ENCODE peak calls at places on chromosome 10, in nine cellular contexts. B is HEK293T; Q is A549; P is ureter; L is stimulated activated CD4-positive, alpha-beta T cell treated with anti-CD3 and anti-CD28 coated beads, TNF-alpha, amount 100 ng/mL, for 24 hours; D is activated CD4-positive, alpha-beta T cell treated with anti-CD3 and anti-CD28 coated beads, Interleukin-2, amount 50 U/mL, for 24 hours; V is HFF-Myc; O is HT1080; R is mucosa of gallbladder. K is an unnamed sample.

GRCh38 chr10:52351911-52352310 is 37.8 kb downstream of the DKK1 start:
- DNase-seq in B (no peak), Q (no peak), P (no peak), L (no peak), D (no peak), V (no peak), O (no peak), R (no peak), K (no peak)

GRCh38 chr10:11437391-11438241 is 173.8 kb downstream of the USP6NL start:
- DNase-seq in B (no peak), Q (no peak), P (no peak), L (no peak), D (no peak), V (no peak), O (no peak), R (no peak), K (no peak)

GRCh38 chr10:12583891-12584595 is 234.7 kb downstream of the CAMK1D start:
- DNase-seq in B (no peak), Q (no peak), P (no peak), L (no peak), D (no peak), V (no peak), O (no peak), R (no peak), K (no peak)

GRCh38 chr10:71644307-71645180 is 75.0 kb downstream of the C10orf105 start:
- DNase-seq in B (no peak), Q (no peak), P (no peak), L (no peak), D (no peak), V (no peak), O (no peak), R (no peak), K (no peak)

GRCh38 chr10:11636761-11637166 is 25.3 kb upstream of the USP6NL start:
- DNase-seq in B (no peak), Q (no peak), P (no peak), L (no peak), D (no peak), V (no peak), O (no peak), R (no peak), K (no peak)

GRCh38 chr10:67079126-67079525 is 153.3 kb downstream of the LRRTM3 start:
- DNase-seq in B (no peak), Q (no peak), P (no peak), L (no peak), D (no peak), V (no peak), O (no peak), R (no peak), K (no peak)

GRCh38 chr10:26391701-26392695 is 46.1 kb upstream of the APBB1IP start:
- DNase-seq in B (no peak), Q (no peak), P (no peak), L (no peak), D (no peak), V (no peak), O (no peak), R (no peak), K (no peak)

GRCh38 chr10:14659626-14660196 is 115.0 kb downstream of the FAM107B start:
- DNase-seq in B (no peak), Q (no peak), P (no peak), L (peak; percentile 32), D (peak; percentile 47), V (no peak), O (no peak), R (no peak), K (peak; percentile 59)

GRCh38 chr10:128125416-128125943 is 743 bp downstream of the MKI67 start:
- DNase-seq in B (no peak), Q (no peak), P (no peak), L (no peak), D (peak; percentile 7), V (no peak), O (no peak), R (no peak), K (no peak)

GRCh38 chr10:46544989-46545791 is 11.3 kb downstream of the GPRIN2 start:
- DNase-seq in B (no peak), Q (peak; percentile 89), P (peak; percentile 46), L (no peak), D (no peak), V (no peak), O (no peak), R (no peak), K (no peak)

GRCh38 chr10:52128056-52128683 is 185.9 kb upstream of the DKK1 start:
- DNase-seq in B (peak; percentile 41), Q (no peak), P (no peak), L (no peak), D (no peak), V (no peak), O (no peak), R (no peak), K (no peak)

GRCh38 chr10:97854735-97855134 is 5.1 kb downstream of the GOLGA7B start:
- DNase-seq in B (no peak), Q (no peak), P (no peak), L (no peak), D (no peak), V (no peak), O (peak; percentile 44), R (no peak), K (no peak)

GRCh38 chr10:132637477-132638129 is 100.0 kb downstream of the INPP5A start:
- DNase-seq in B (peak; percentile 81), Q (peak; percentile 93), P (no peak), L (no peak), D (peak; percentile 13), V (peak; percentile 54), O (peak; percentile 73), R (no peak), K (no peak)

GRCh38 chr10:51156913-51157312 is 82.6 kb downstream of the PRKG1 start:
- DNase-seq in B (no peak), Q (no peak), P (no peak), L (no peak), D (no peak), V (peak; percentile 69), O (peak; percentile 56), R (no peak), K (no peak)

GRCh38 chr10:112141297-112141696 is 42.3 kb downstream of the GPAM start:
- DNase-seq in B (no peak), Q (no peak), P (no peak), L (no peak), D (no peak), V (no peak), O (no peak), R (no peak), K (no peak)

GRCh38 chr10:55786461-55786860 is 574.6 kb downstream of the ZWINT start:
- DNase-seq in B (no peak), Q (no peak), P (no peak), L (no peak), D (no peak), V (no peak), O (no peak), R (no peak), K (no peak)

GRCh38 chr10:52566471-52567246 is 205.9 kb downstream of the MBL2 start:
- DNase-seq in B (peak; percentile 28), Q (peak; percentile 32), P (no peak), L (no peak), D (no peak), V (no peak), O (peak; percentile 42), R (no peak), K (no peak)

GRCh38 chr10:34861293-34862004 is 46.4 kb upstream of the PARD3 start:
- DNase-seq in B (peak; percentile 36), Q (peak; percentile 21), P (no peak), L (no peak), D (no peak), V (no peak), O (no peak), R (peak; percentile 17), K (no peak)

GRCh38 chr10:63798599-63799498 is 277.6 kb downstream of the REEP3 start:
- DNase-seq in B (no peak), Q (no peak), P (peak; percentile 73), L (no peak), D (no peak), V (peak; percentile 27), O (peak; percentile 87), R (peak; percentile 75), K (no peak)

GRCh38 chr10:91589015-91589655 is 43.7 kb downstream of the PPP1R3C start:
- DNase-seq in B (no peak), Q (no peak), P (peak; percentile 71), L (no peak), D (no peak), V (no peak), O (no peak), R (peak; percentile 74), K (no peak)

GRCh38 chr10:102850025-102850518 is 4.0 kb upstream of the BORCS7 start:
- DNase-seq in B (no peak), Q (no peak), P (no peak), L (no peak), D (no peak), V (no peak), O (no peak), R (peak; percentile 70), K (no peak)

GRCh38 chr10:101063548-101064414 is 2.0 kb downstream of the KAZALD1 start:
- DNase-seq in B (no peak), Q (no peak), P (no peak), L (no peak), D (no peak), V (no peak), O (no peak), R (no peak), K (no peak)

GRCh38 chr10:27644307-27644939 is 101.2 kb downstream of the MKX start:
- DNase-seq in B (no peak), Q (no peak), P (no peak), L (no peak), D (no peak), V (no peak), O (no peak), R (no peak), K (no peak)

GRCh38 chr10:30357075-30357801 is 8.2 kb upstream of the MTPAP start:
- DNase-seq in B (no peak), Q (no peak), P (no peak), L (no peak), D (no peak), V (no peak), O (no peak), R (no peak), K (no peak)

GRCh38 chr10:46257099-46257498 is 29.7 kb upstream of the ANTXRL start:
- DNase-seq in B (no peak), Q (no peak), P (no peak), L (no peak), D (no peak), V (no peak), O (no peak), R (no peak), K (no peak)

GRCh38 chr10:121598261-121599249 is at the start of gene FGFR2:
- DNase-seq in B (peak; percentile 90), Q (peak; percentile 82), P (peak; percentile 88), L (peak; percentile 28), D (no peak), V (no peak), O (peak; percentile 57), R (peak; percentile 85), K (peak; percentile 36)

GRCh38 chr10:85565381-85565780 is 801.2 kb downstream of the GRID1 start:
- DNase-seq in B (no peak), Q (no peak), P (no peak), L (no peak), D (no peak), V (no peak), O (no peak), R (no peak), K (no peak)

GRCh38 chr10:77073066-77073960 is 564.3 kb downstream of the KCNMA1 start:
- DNase-seq in B (no peak), Q (no peak), P (no peak), L (no peak), D (no peak), V (no peak), O (no peak), R (peak; percentile 76), K (no peak)

GRCh38 chr10:21078410-21079329 is 181.6 kb upstream of the NEBL start:
- DNase-seq in B (peak; percentile 72), Q (peak; percentile 55), P (peak; percentile 68), L (peak; percentile 30), D (no peak), V (peak; percentile 30), O (peak; percentile 51), R (peak; percentile 52), K (no peak)

GRCh38 chr10:28561531-28561930 is 28.6 kb downstream of the WAC start:
- DNase-seq in B (no peak), Q (no peak), P (no peak), L (no peak), D (no peak), V (no peak), O (no peak), R (no peak), K (no peak)

GRCh38 chr10:30562787-30563186 is 66.8 kb downstream of the LYZL2 start:
- DNase-seq in B (no peak), Q (no peak), P (no peak), L (peak; percentile 7), D (no peak), V (no peak), O (peak; percentile 60), R (no peak), K (peak; percentile 33)

K was measured in activated T-helper 2 cell treated with anti-CD3 and anti-CD28 coated beads, Interferon-gamma antibody, Interleukin-2, Interleukin-4, amounts not matched to agents 10 μg/mL and 5 μg/mL and 100 μg/mL, durations not matched to agents 14 hours and 24 hours and 36 hours.